ENCODE peak calls at places on chromosomes 1 and 21, in seven cellular contexts. K is hepatocyte, G is A549, E is transverse colon, B is psoas muscle, D is tibial nerve, L is kidney. U is an unnamed sample. For H3K4me1, the result is how much of the 10 kb centered on the place peaks cover.

GRCh38 chr1:28421744-28422143 is 52.2 kb downstream of the PHACTR4 start:
- DNase-seq in L (no peak), D (no peak), G (no peak), B (no peak), K (no peak), E (no peak), U (no peak)

GRCh38 chr1:160538985-160539651 is 16.1 kb upstream of the SLAMF6 start:
- DNase-seq in K (peak), B (no peak), E (peak), L (no peak), D (no peak), G (no peak), U (no peak)

GRCh38 chr1:186536272-186536905 is 75.5 kb upstream of the PDC start:
- DNase-seq in G (no peak), B (no peak), K (no peak), E (no peak), L (no peak), D (no peak), U (no peak)

GRCh38 chr1:63774617-63775417 is 1.0 kb downstream of the ROR1 start:
- DNase-seq in L (peak), E (peak), K (peak), G (peak), B (peak), D (peak), U (no peak)

GRCh38 chr1:58345215-58346075 is 201.1 kb downstream of the OMA1 start:
- DNase-seq in L (no peak), E (no peak), D (no peak), G (no peak), K (no peak), B (no peak), U (no peak)

GRCh38 chr1:3642921-3643675 is 6.8 kb downstream of the WRAP73 start:
- DNase-seq in B (no peak), E (no peak), G (no peak), D (no peak), L (peak), K (no peak), U (no peak)

GRCh38 chr1:59803458-59804038 is 11.2 kb upstream of the HOOK1 start:
- DNase-seq in E (no peak), K (no peak), L (no peak), D (no peak), G (no peak), B (no peak), U (no peak)

GRCh38 chr21:25878334-25878733 is 143.6 kb downstream of the GABPA start:
- DNase-seq in D (no peak), L (no peak), K (peak), G (no peak), B (no peak), E (no peak), U (no peak)

GRCh38 chr1:8723010-8723409 is 94.4 kb downstream of the RERE start:
- DNase-seq in L (no peak), E (no peak), K (no peak), B (no peak), D (no peak), G (no peak), U (no peak)

GRCh38 chr1:155199792-155200191 is 7.9 kb downstream of the THBS3 start:
- DNase-seq in K (no peak), G (no peak), B (no peak), E (no peak), L (peak), D (no peak), U (no peak)

GRCh38 chr1:233707153-233707905 is 93.4 kb downstream of the KCNK1 start:
- DNase-seq in D (no peak), E (no peak), L (no peak), B (no peak), G (peak), K (peak), U (no peak)

GRCh38 chr1:58812926-58813325 is 29.1 kb upstream of the JUN start:
- DNase-seq in K (no peak), G (no peak), L (no peak), E (no peak), B (no peak), D (no peak), U (peak)

GRCh38 chr1:153963030-153963849 is at the start of gene SLC39A1:
- DNase-seq in K (peak), B (peak), L (peak), E (peak), D (peak), G (peak), U (peak)

GRCh38 chr1:155833665-155834295 is 23.2 kb downstream of the GON4L start:
- DNase-seq in G (no peak), L (no peak), D (no peak), E (no peak), K (no peak), B (no peak), U (no peak)

GRCh38 chr1:189764391-189765320 is 713.0 kb downstream of the BRINP3 start:
- DNase-seq in K (no peak), G (no peak), E (no peak), D (no peak), B (no peak), L (no peak), U (no peak)

GRCh38 chr1:245256528-245256927 is 101.7 kb downstream of the KIF26B start:
- DNase-seq in B (no peak), E (no peak), K (no peak), G (no peak), D (no peak), L (no peak), U (no peak)

GRCh38 chr1:1337793-1338147 is 6.7 kb downstream of the TAS1R3 start:
- DNase-seq in L (no peak), B (no peak), K (no peak), D (no peak), E (peak), G (no peak), U (no peak)

GRCh38 chr1:4447778-4448360 is 206.5 kb upstream of the AJAP1 start:
- DNase-seq in B (no peak), E (no peak), L (no peak), G (no peak), K (no peak), D (no peak), U (no peak)

DNA sequence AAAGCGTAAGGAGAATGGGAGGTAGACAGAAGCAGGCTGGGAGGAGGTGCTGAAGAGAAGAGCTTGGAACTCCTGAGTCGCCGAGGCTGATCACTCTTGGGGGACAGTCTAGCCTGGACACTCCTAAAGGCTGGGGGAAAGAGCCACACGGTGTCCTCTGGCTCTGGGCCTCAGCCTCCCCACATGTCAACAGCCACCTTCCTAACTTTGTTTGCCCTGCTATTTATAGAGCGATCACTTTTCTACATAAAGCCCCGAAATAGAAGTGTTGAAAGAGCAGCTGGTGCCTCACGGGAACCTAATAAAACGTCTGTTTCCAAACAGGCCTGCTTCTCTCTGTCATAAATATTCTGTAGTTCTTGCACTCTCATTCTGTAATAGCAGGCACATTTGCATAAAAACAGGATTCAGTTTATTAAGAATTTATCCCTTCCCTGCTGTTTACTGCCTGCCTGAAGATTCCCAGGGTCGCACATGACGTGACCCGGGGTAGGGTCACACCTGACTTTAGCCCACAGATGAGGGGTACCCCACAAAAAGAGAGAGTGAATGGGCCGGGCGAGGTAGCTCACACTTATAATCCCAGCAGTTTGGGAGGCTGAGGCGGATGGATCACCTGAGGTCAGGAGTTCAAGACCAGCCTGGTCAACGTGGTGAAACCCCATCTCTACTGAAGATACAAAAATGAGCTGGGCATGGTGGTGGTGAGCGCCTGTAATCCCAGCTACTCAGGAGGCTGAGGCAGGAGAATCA is 212.5 kb downstream of the TOMM20 start:
- DNase-seq in B (peak), E (no peak), D (no peak), K (peak), L (no peak), G (no peak), U (no peak)
- H3K4me1 ChIP-seq in B (half or more), E (under half), D (under half), K (under half), L (under half), G (under half), U (under half)

DNA sequence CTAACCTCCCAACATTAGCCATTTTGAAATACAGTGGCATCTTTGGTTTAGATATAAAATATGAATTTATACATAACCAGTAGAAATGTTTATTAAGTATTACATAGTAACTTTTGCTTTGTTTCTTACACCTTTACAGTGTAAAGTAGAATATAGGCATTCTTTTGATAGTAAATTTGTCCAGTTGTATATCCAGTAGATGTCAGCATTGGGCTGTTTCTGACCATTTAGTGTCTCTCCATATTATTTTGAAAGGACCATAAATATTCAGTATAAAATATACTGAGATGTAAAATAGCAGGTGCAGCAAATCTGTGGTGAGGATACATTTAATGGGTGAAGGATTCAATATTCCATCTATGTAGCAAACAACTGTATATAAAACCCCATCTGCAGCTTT is 115.8 kb upstream of the ZRANB2 start:
- DNase-seq in K (peak), G (no peak), B (no peak), L (no peak), D (no peak), E (no peak), U (no peak)
- TF ChIP-seq CTCF in K (peak), G (peak), B (peak), L (no peak), D (peak), E (peak), U (no peak)

GRCh38 chr1:206002160-206002559 is 1.0 kb downstream of the RAB7B start:
- DNase-seq in B (no peak), L (no peak), G (no peak), E (no peak), K (no peak), D (no peak), U (no peak)
- H3K4me3 ChIP-seq in B (peak), L (no peak), G (no peak), E (no peak), K (no peak), D (no peak), U (no peak)

GRCh38 chr1:53114581-53115400 is 27.6 kb downstream of the SLC1A7 start:
- DNase-seq in G (no peak), B (no peak), E (no peak), K (no peak), D (no peak), L (no peak), U (no peak)
- H3K4me1 ChIP-seq in G (under half), B (under half), E (under half), K (under half), D (under half), L (under half), U (under half)

GRCh38 chr1:157482174-157482573 is 70.1 kb downstream of the FCRL5 start:
- DNase-seq in D (no peak), B (no peak), L (no peak), K (no peak), G (no peak), E (no peak), U (no peak)

GRCh38 chr1:157483635-157484034 is 68.7 kb downstream of the FCRL5 start:
- DNase-seq in G (no peak), B (no peak), K (no peak), E (no peak), D (no peak), L (no peak), U (no peak)

GRCh38 chr1:157485793-157486192 is 66.5 kb downstream of the FCRL5 start:
- DNase-seq in E (no peak), D (no peak), L (no peak), G (no peak), K (no peak), B (no peak), U (no peak)

GRCh38 chr1:157482717-157483116 is 69.6 kb downstream of the FCRL5 start:
- DNase-seq in L (no peak), G (no peak), D (no peak), K (no peak), E (no peak), B (no peak), U (no peak)

GRCh38 chr1:157484573-157484972 is 67.7 kb downstream of the FCRL5 start:
- DNase-seq in D (no peak), G (no peak), K (no peak), L (no peak), E (no peak), B (no peak), U (no peak)
- TF ChIP-seq CTCF in D (no peak), G (no peak), K (no peak), L (no peak), E (no peak), B (no peak), U (no peak)

GRCh38 chr1:228811655-228812315 is 76.5 kb downstream of the RHOU start:
- DNase-seq in K (no peak), B (no peak), L (no peak), G (no peak), D (no peak), E (no peak), U (no peak)
- H3K4me3 ChIP-seq in K (no peak), B (no peak), L (no peak), G (no peak), D (no peak), E (no peak), U (no peak)

DNA sequence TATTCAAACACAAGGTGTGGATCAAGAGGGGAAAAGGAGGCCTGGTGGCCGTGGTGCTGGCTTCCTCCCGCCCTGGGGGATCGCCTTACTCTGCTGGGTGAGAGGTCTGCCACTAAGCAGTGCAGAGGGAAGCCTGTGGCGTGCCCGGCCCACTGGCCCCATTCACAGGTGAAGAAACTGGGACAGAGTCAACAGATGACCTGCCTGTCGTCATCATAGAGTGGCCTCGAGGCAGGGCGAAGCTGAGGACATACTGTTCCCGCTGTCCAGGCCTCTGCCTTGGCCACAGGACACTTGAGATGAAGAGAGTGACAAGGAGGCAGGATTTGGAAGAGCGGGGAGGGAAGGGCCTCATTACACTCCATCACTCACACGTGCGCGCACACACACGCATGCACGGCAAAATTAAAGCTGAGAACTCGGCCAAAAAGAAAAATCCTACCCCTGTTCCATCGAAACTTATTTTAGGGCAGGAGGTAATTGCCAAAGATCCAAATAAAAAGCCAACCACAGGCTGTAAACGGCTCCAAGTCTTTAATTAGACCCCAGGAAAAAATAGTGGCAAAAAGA is 50.5 kb downstream of the CASZ1 start:
- DNase-seq in B (peak), E (no peak), G (no peak), K (no peak), D (no peak), L (no peak), U (no peak)
- H3K4me1 ChIP-seq in B (under half), E (under half), G (under half), K (under half), D (under half), L (under half), U (under half)

GRCh38 chr1:6108937-6109636 is 63.4 kb downstream of the KCNAB2 start:
- DNase-seq in G (peak), D (no peak), B (peak), K (no peak), E (peak), L (peak), U (no peak)
- TF ChIP-seq CTCF in G (peak), D (no peak), B (no peak), K (peak), E (peak), L (peak), U (no peak)

GRCh38 chr1:201895120-201895665 is 6.5 kb downstream of the SHISA4 start:
- DNase-seq in K (no peak), G (no peak), L (no peak), B (no peak), E (no peak), D (no peak), U (no peak)

GRCh38 chr1:201896951-201897391 is 8.3 kb downstream of the SHISA4 start:
- DNase-seq in G (peak), E (peak), D (no peak), K (no peak), B (no peak), L (no peak), U (no peak)

GRCh38 chr1:201894343-201895119 is 5.8 kb downstream of the SHISA4 start:
- DNase-seq in D (no peak), B (no peak), E (no peak), K (no peak), L (no peak), G (no peak), U (no peak)

GRCh38 chr1:201898240-201898894 is 9.7 kb downstream of the SHISA4 start:
- DNase-seq in D (no peak), E (no peak), L (no peak), K (no peak), B (no peak), G (no peak), U (no peak)

GRCh38 chr1:201895913-201896807 is 7.5 kb downstream of the SHISA4 start:
- DNase-seq in B (peak), L (peak), K (peak), D (peak), E (peak), G (peak), U (peak)
- H3K4me3 ChIP-seq in B (no peak), L (no peak), K (no peak), D (no peak), E (no peak), G (no peak), U (no peak)

DNA sequence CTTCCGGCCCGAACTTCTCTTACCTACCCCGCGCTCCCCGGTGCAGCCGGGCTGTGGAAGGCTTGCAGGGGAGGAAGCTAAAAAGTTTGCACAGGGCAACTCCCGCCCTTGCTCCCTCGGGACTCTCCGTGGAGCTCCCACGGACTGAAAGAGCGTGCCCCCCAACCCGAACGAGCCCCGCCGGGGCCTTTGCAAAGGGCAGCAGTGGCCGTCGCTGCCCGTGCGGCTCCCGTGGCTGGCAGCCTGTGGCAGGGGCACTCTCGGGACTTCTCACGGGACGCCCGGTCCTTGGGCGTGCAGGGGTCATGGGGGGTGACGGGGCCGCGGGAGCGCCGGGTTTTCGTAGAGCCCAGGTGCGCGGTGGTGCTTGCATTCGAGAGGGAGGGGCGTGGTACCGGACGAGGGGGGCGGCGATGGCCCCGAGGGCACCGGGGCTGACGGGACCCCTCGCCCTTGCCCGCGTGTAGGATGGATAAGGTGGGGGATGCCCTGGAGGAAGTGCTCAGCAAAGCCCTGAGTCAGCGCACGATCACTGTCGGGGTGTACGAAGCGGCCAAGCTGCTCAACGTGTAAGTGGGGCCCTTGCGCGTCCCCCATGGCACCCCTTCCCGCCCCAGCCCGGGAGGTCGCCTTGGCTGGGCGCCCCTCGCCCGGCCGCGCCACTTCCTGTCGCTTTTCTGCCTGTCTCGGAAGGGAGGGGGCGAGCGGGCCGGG is 714 bp downstream of the GADD45A start:
- DNase-seq in K (peak), D (peak), G (peak), B (peak), L (peak), E (peak), U (peak)
- H3K4me1 ChIP-seq in K (under half), D (under half), G (under half), B (under half), L (under half), E (under half), U (under half)